ENCODE peak calls at places on chromosomes 3 and 15, in seven cellular contexts. K is GDM1, L is EL, T is esophagus squamous epithelium, B is mucosa of descending colon, Q is T-helper 9 cell, R is iris pigment epithelial cell. A is an unnamed sample.

GRCh38 chr3:136621628-136622027 is 130.6 kb downstream of the STAG1 start:
- DNase-seq in Q (no peak), T (no peak), R (peak), B (no peak), L (peak), K (no peak), A (no peak)

GRCh38 chr3:70990190-70990589 is 593.3 kb downstream of the FOXP1 start:
- DNase-seq in L (peak), T (no peak), Q (no peak), R (no peak), B (no peak), K (no peak), A (no peak)

GRCh38 chr15:39125904-39126303 is 455.0 kb upstream of the THBS1 start:
- DNase-seq in R (peak), B (peak), T (no peak), L (peak), Q (no peak), K (peak), A (no peak)

GRCh38 chr3:126472277-126473006 is 3.2 kb downstream of the ZXDC start:
- DNase-seq in L (peak), Q (no peak), B (peak), K (peak), T (no peak), R (peak), A (peak)

GRCh38 chr3:55615039-55615693 is 128.1 kb upstream of the WNT5A start:
- DNase-seq in B (no peak), L (no peak), T (no peak), R (peak), K (no peak), Q (no peak), A (no peak)

GRCh38 chr3:71486831-71487230 is 96.7 kb downstream of the FOXP1 start:
- DNase-seq in R (no peak), B (no peak), K (no peak), T (no peak), Q (no peak), L (no peak), A (no peak)

GRCh38 chr15:74270854-74271520 is 34.9 kb downstream of the CCDC33 start:
- DNase-seq in R (no peak), L (no peak), T (no peak), B (no peak), Q (no peak), K (no peak), A (no peak)

GRCh38 chr15:96340611-96341464 is 10.3 kb downstream of the NR2F2 start:
- DNase-seq in L (peak), B (peak), R (peak), T (no peak), K (no peak), Q (no peak), A (no peak)

GRCh38 chr3:174023445-174023844 is 625.9 kb downstream of the NLGN1 start:
- DNase-seq in Q (no peak), K (no peak), L (no peak), R (no peak), B (no peak), T (no peak), A (no peak)

GRCh38 chr3:72728958-72729467 is 119.2 kb downstream of the SHQ1 start:
- DNase-seq in Q (no peak), T (no peak), L (no peak), K (no peak), R (no peak), B (no peak), A (no peak)